ENCODE peak calls at places on chromosomes 7 and 10, in four cellular contexts. X, L, T and A are unnamed samples.

GRCh38 chr10:127977368-127978009 is 70.6 kb downstream of the PTPRE start:
- DNase-seq in X (peak; percentile 20), L (peak; percentile 89), T (peak; percentile 81), A (no peak)

GRCh38 chr10:101080933-101081546 is 19.3 kb downstream of the KAZALD1 start:
- DNase-seq in X (no peak), L (no peak), T (no peak), A (peak; percentile 47)

GRCh38 chr10:50396491-50397311 is 145.4 kb upstream of the ASAH2 start:
- DNase-seq in X (no peak), L (no peak), T (no peak), A (peak; percentile 45)

GRCh38 chr7:79930604-79931003 is 204.0 kb upstream of the GNAI1 start:
- DNase-seq in X (peak; percentile 41), L (no peak), T (peak; percentile 36), A (no peak)

GRCh38 chr10:124255556-124255955 is 162.2 kb upstream of the CHST15 start:
- DNase-seq in X (no peak), L (no peak), T (no peak), A (no peak)

GRCh38 chr10:65231148-65231547 is 1694.7 kb upstream of the LRRTM3 start:
- DNase-seq in X (no peak), L (no peak), T (no peak), A (no peak)

GRCh38 chr7:6423942-6424701 is 23.6 kb downstream of the DAGLB start:
- DNase-seq in X (no peak), L (peak; percentile 47), T (peak; percentile 61), A (no peak)

GRCh38 chr10:35959103-35959740 is 317.1 kb upstream of the FZD8 start:
- DNase-seq in X (no peak), L (no peak), T (no peak), A (no peak)

GRCh38 chr10:74949434-74949833 is 123.0 kb downstream of the KAT6B start:
- DNase-seq in X (no peak), L (no peak), T (peak; percentile 58), A (no peak)

GRCh38 chr7:113371376-113372043 is 253.2 kb upstream of the SMIM30 start:
- DNase-seq in X (no peak), L (no peak), T (no peak), A (no peak)

GRCh38 chr7:43536773-43537172 is 46.1 kb upstream of the STK17A start:
- DNase-seq in X (no peak), L (no peak), T (no peak), A (no peak)

GRCh38 chr10:109275970-109276369 is 647.3 kb downstream of the XPNPEP1 start:
- DNase-seq in X (no peak), L (no peak), T (no peak), A (no peak)

GRCh38 chr7:36937754-36938551 is 213.7 kb upstream of the AOAH start:
- DNase-seq in X (no peak), L (no peak), T (no peak), A (no peak)

GRCh38 chr10:7000063-7000462 is 410.8 kb downstream of the SFMBT2 start:
- DNase-seq in X (no peak), L (no peak), T (no peak), A (no peak)

GRCh38 chr7:266851-267840 is 22.8 kb upstream of the FOXL3 start:
- DNase-seq in X (no peak), L (peak; percentile 33), T (peak; percentile 20), A (no peak)

GRCh38 chr10:4131407-4132215 is 346.6 kb upstream of the KLF6 start:
- DNase-seq in X (peak; percentile 85), L (no peak), T (peak; percentile 84), A (peak; percentile 45)

GRCh38 chr7:116854132-116854531 is 8.3 kb upstream of the CAPZA2 start:
- DNase-seq in X (no peak), L (no peak), T (no peak), A (no peak)

GRCh38 chr10:8407561-8408021 is 353.1 kb downstream of the GATA3 start:
- DNase-seq in X (no peak), L (no peak), T (no peak), A (no peak)

GRCh38 chr7:92988941-92989540 is 128.7 kb downstream of the SAMD9 start:
- DNase-seq in X (no peak), L (no peak), T (no peak), A (no peak)

GRCh38 chr10:118108194-118109026 is 61.7 kb upstream of the RAB11FIP2 start:
- DNase-seq in X (no peak), L (no peak), T (peak; percentile 56), A (no peak)

GRCh38 chr10:88838766-88839165 is 12.9 kb downstream of the ANKRD22 start:
- DNase-seq in X (no peak), L (no peak), T (no peak), A (no peak)

GRCh38 chr7:4040031-4040928 is 641.8 kb upstream of the FOXK1 start:
- DNase-seq in X (no peak), L (no peak), T (no peak), A (no peak)

GRCh38 chr10:109882251-109883057 is 40.9 kb downstream of the XPNPEP1 start:
- DNase-seq in X (no peak), L (no peak), T (no peak), A (no peak)

GRCh38 chr7:134691820-134692705 is 45.4 kb downstream of the BPGM start:
- DNase-seq in X (no peak), L (no peak), T (peak; percentile 56), A (no peak)

GRCh38 chr7:123994449-123994848 is 38.4 kb downstream of the TMEM229A start:
- DNase-seq in X (no peak), L (no peak), T (no peak), A (no peak)

GRCh38 chr10:115851689-115852088 is 421.3 kb downstream of the GFRA1 start:
- DNase-seq in X (no peak), L (no peak), T (no peak), A (no peak)

GRCh38 chr7:26153823-26154783 is 2.1 kb downstream of the NFE2L3 start:
- DNase-seq in X (peak; percentile 58), L (peak; percentile 32), T (no peak), A (no peak)

GRCh38 chr7:98265841-98266271 is 13.8 kb upstream of the TECPR1 start:
- DNase-seq in X (peak; percentile 62), L (no peak), T (no peak), A (no peak)

GRCh38 chr7:153524070-153524601 is 528.1 kb upstream of the DPP6 start:
- DNase-seq in X (no peak), L (peak; percentile 60), T (no peak), A (no peak)

GRCh38 chr7:108347616-108348015 is 108.6 kb downstream of the NRCAM start:
- DNase-seq in X (peak; percentile 55), L (no peak), T (peak; percentile 42), A (no peak)

GRCh38 chr7:150375662-150376521 is 3.2 kb upstream of the ZNF775 start:
- DNase-seq in X (no peak), L (no peak), T (no peak), A (no peak)

GRCh38 chr10:122702271-122702670 is 2.6 kb upstream of the C10orf120 start:
- DNase-seq in X (no peak), L (no peak), T (no peak), A (no peak)

DNA sequence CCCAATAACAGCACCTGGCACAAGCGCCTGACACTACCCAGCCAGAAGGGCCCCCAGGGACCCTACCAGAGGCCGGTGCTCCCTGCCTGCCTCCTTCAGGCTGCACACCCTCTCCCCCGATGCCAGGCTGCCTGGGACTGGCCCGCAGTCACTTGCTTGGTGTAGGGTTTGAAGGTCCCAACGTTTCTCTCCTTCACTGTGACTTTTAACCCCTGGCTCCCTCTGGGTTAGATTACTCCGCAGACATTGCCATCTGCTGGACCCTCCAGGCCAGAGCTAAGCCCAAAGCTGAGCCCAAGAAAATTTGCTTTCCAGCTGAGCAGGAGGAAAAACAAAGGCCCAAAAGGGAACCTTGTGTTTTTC is 6.9 kb downstream of the CDHR1 start:
- DNase-seq in X (no peak), L (no peak), T (no peak), A (no peak)
- TF ChIP-seq CTCF in X (no peak), L (no peak), T (no peak), A (no peak)

DNA sequence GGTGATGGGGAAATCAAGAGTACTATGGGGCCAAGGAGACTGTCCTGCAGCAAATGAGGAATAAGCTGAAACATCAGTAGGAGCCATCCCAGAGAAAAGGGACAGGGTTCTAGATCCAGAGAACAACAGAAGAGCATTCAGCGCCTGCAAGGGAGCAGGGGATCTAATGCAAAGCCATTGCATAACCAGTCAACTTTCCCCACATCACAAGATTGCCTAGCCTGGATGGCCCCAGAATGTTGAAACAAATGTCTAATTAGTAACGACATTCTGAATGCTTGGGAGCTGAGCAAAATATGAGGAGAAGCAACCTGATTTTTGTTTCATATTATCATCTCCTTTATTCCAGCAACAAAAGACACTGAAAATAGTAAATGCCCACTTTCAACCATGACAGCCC is 2.7 kb upstream of the MPP7 start:
- DNase-seq in X (no peak), L (no peak), T (no peak), A (no peak)
- TF ChIP-seq CTCF in X (no peak), L (no peak), T (no peak), A (no peak)

DNA sequence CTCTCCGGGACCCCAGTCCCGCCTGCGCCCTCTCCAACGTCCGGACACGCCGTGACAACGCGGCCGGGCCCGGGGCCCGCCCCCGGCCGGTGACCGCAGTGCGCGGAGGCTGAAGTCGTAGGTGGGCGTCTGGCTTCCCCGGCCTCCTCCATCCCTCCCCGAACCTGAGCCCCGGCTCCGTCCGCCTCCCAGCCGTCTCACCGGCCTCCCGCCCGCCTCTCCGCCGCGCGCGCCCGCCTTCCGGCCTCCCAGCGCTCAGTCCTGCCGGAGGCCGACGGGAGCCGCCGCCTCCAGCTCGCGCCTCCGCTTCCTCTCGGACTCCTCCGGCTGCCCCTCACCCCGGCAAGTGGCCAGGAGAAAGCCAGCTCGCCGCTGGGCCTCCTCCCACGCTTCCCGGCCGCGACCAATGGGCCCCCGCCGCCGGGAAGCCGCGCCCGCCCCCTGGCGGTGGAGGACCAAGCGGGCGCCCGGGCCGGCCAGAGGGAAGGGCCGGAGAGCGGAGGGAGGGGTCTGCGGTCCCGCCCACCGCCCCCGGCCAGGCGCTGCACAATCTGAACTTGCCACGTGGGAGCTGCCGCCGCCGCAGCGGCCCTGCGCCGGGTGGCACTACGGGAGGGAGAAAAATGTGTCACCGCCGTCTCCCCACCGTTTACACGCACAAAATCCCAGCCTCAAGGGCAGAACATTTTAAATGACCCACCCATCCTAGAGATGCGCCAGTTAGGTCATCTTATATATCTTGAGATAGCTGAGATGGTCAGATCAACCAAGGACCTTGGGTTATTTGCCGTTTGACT is at the start of gene FAM3C:
- DNase-seq in X (peak; percentile 91), L (peak; percentile 95), T (peak; percentile 90), A (peak; percentile 94)
- TF ChIP-seq CTCF in X (peak; percentile 69), L (peak; percentile 97), T (peak; percentile 76), A (peak; percentile 91)

DNA sequence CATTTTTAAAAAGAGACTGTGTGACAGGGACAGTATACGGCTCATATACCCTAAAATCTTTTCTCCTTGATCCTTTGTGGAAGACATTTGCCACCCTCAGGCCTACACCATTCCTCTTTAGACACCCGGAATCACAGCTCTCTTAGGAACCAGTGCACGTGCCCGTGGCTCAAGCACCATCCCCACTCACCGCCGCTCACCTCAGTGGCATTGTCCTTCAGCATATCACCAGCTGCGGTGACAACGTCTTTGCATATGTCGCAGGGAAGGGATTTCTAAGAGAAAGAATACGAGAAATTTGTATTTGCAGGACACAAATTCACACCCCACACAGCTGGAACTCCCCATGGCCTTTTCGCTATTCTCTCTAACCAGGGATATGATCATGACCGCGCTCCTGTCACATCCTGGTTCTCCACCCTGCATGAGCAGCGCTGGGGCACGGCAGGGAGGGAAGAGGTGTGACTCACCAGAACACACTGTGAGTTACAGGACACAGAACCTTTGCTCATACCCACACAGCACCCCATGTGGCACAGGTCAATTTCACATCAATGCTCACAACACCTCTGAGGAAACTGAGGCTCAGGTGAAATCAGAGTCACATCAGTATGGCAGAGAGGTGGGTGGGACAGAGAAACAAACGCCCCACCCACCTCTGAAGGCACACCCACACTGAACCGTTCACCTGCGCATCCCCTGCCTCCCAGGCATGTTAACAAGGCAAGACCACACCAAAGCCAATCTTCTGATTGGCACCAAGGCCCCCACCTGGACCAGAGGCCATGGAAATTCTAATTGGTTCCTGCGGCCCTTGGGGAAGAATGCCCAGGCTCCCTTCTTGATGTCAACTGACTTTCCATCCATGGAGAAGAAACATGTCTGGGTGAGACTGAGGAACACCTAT is 19.2 kb downstream of the PSAP start:
- DNase-seq in X (peak; percentile 64), L (no peak), T (peak; percentile 83), A (no peak)
- TF ChIP-seq CTCF in X (no peak), L (no peak), T (peak; percentile 35), A (no peak)